ENCODE peak calls at places on chromosomes 1 and 21, in seven cellular contexts. J, Q, C, W, P, I and U are unnamed samples.
A peak's percentile ranks its signal among the peaks of the same experiment; 100 is the strongest.

GRCh38 chr1:90721210-90722194 is 4.4 kb upstream of the BARHL2 start:
- DNase-seq in J (peak; percentile 82), Q (no peak), C (peak; percentile 72), W (no peak), P (no peak), I (peak; percentile 78), U (no peak)

GRCh38 chr1:51600529-51600928 is 16.4 kb upstream of the OSBPL9 start:
- DNase-seq in J (no peak), Q (no peak), C (no peak), W (no peak), P (no peak), I (no peak), U (no peak)

GRCh38 chr1:112849967-112850641 is 105.9 kb downstream of the SLC16A1 start:
- DNase-seq in J (no peak), Q (no peak), C (no peak), W (no peak), P (no peak), I (peak; percentile 61), U (no peak)

GRCh38 chr1:43034195-43034658 is 75.6 kb upstream of the SLC2A1 start:
- DNase-seq in J (no peak), Q (no peak), C (no peak), W (no peak), P (no peak), I (no peak), U (no peak)

GRCh38 chr21:15063081-15063820 is 1.5 kb downstream of the NRIP1 start:
- DNase-seq in J (no peak), Q (peak; percentile 10), C (peak; percentile 37), W (peak; percentile 16), P (no peak), I (no peak), U (no peak)

GRCh38 chr1:223748773-223749733 is 36.7 kb downstream of the CAPN2 start:
- DNase-seq in J (peak; percentile 95), Q (peak; percentile 67), C (peak; percentile 78), W (peak; percentile 71), P (peak; percentile 79), I (peak; percentile 58), U (peak; percentile 76)

GRCh38 chr1:206923009-206923960 is 1.5 kb upstream of the FCMR start:
- DNase-seq in J (no peak), Q (no peak), C (no peak), W (peak; percentile 88), P (peak; percentile 65), I (no peak), U (peak; percentile 85)

GRCh38 chr1:205933672-205934618 is 9.3 kb downstream of the SLC26A9 start:
- DNase-seq in J (no peak), Q (no peak), C (no peak), W (no peak), P (no peak), I (no peak), U (no peak)

GRCh38 chr1:223845810-223846667 is at the start of gene TP53BP2:
- DNase-seq in J (peak; percentile 98), Q (peak; percentile 88), C (peak; percentile 96), W (peak; percentile 87), P (peak; percentile 92), I (peak; percentile 87), U (peak; percentile 82)

GRCh38 chr1:153563991-153564390 is 1.7 kb downstream of the S100A2 start:
- DNase-seq in J (no peak), Q (no peak), C (no peak), W (no peak), P (no peak), I (peak; percentile 27), U (no peak)

GRCh38 chr1:169338617-169339016 is 29.0 kb downstream of the NME7 start:
- DNase-seq in J (no peak), Q (no peak), C (no peak), W (no peak), P (no peak), I (no peak), U (no peak)

GRCh38 chr1:74504125-74505065 is 8.0 kb downstream of the LRRC53 start:
- DNase-seq in J (no peak), Q (no peak), C (peak; percentile 74), W (peak; percentile 9), P (no peak), I (peak; percentile 74), U (no peak)

GRCh38 chr1:43558346-43558841 is 27.7 kb downstream of the PTPRF start:
- DNase-seq in J (no peak), Q (no peak), C (peak; percentile 88), W (no peak), P (no peak), I (peak; percentile 62), U (no peak)

GRCh38 chr1:1895456-1896333 is 4.8 kb upstream of the GNB1 start:
- DNase-seq in J (peak; percentile 70), Q (no peak), C (no peak), W (no peak), P (no peak), I (no peak), U (no peak)

GRCh38 chr1:98260839-98261238 is 340.0 kb upstream of the DPYD start:
- DNase-seq in J (peak; percentile 6), Q (no peak), C (no peak), W (no peak), P (no peak), I (no peak), U (no peak)

GRCh38 chr1:40029608-40030007 is 10.9 kb upstream of the CAP1 start:
- DNase-seq in J (no peak), Q (no peak), C (no peak), W (no peak), P (no peak), I (no peak), U (no peak)

GRCh38 chr1:90850181-90850924 is 133.3 kb upstream of the BARHL2 start:
- DNase-seq in J (no peak), Q (peak; percentile 36), C (peak; percentile 27), W (no peak), P (peak; percentile 52), I (peak; percentile 42), U (no peak)

DNA sequence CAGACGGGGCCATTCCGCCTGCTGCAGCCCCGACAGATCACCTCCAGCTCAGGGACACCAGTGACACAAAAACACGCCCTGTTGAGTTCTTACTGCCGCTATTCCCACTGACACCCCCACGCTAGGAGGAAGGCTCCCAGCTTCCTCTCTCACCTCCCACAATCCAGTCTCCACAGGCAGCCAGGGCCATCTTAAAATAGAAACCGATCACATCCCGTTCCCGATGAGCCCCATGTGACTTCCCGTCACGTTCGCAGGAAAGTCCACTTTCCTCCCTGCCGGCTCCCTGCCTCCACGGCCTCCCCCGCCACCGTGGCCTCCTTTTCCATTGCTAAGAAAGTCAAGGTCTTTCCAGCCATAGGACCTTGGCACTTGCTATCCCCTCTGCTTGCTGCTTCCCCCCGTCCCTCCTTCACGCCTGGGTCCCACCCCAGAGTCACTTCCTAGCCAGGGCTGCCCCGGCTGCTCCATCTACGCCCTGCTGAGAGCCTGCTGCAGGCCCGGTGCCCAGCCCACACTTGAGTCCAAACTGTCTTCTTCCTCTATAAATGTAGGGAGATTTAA is 24.0 kb upstream of the DDOST start:
- DNase-seq in J (no peak), Q (peak; percentile 43), C (no peak), W (no peak), P (no peak), I (no peak), U (no peak)
- H3K27ac ChIP-seq in J (peak overlapping the region; percentile 80), Q (peak overlapping the region; percentile 80), C (no peak overlapping the region), W (no peak overlapping the region), P (no peak overlapping the region), I (no peak overlapping the region), U (no peak overlapping the region)

DNA sequence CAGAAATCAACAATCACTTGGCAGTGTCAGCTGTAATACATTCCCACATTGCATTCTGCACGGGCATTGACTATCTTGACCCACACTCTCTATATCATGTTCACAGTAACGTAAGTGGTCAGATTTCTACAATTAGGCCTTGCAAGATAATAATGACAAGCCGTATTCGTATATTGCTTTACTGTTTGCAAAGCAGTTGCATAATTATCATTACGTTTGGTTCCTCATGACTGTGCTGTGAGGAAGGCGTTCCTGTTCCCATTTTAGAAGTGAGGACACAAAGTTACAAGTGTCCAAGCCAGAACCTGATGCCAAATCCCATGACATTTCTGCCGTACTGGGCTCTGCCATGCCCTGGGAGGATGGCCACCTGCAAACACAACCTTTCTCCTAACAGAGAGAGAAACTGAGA is 53.5 kb upstream of the TARBP1 start:
- DNase-seq in J (no peak), Q (peak; percentile 46), C (no peak), W (no peak), P (no peak), I (no peak), U (no peak)
- H3K27ac ChIP-seq in J (peak overlapping the region; percentile 84), Q (peak overlapping the region; percentile 98), C (no peak overlapping the region), W (no peak overlapping the region), P (peak overlapping the region; percentile 99), I (no peak overlapping the region), U (no peak overlapping the region)

DNA sequence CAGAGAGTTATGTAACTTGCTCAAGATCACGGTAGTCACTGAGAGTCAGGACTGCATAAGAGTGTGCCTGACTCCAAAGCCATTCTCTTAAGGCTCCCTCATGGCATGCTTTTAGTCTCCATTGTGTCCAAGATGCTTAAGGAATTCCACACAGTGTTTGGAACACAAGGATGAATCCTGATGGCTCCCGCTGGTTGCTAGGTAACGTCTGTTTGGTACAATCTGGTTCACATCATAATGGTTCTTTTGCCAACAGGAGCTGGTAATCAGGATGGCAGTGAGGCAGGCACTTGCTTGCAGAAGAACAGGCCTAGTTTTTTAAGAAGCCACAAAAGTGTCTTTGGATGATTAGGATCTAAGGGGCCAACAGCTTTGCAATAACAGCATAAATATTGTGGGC is 436.5 kb upstream of the DAB1 start:
- DNase-seq in J (no peak), Q (no peak), C (no peak), W (no peak), P (no peak), I (no peak), U (no peak)
- H3K27ac ChIP-seq in J (no peak overlapping the region), Q (no peak overlapping the region), C (no peak overlapping the region), W (no peak overlapping the region), P (no peak overlapping the region), I (no peak overlapping the region), U (no peak overlapping the region)

DNA sequence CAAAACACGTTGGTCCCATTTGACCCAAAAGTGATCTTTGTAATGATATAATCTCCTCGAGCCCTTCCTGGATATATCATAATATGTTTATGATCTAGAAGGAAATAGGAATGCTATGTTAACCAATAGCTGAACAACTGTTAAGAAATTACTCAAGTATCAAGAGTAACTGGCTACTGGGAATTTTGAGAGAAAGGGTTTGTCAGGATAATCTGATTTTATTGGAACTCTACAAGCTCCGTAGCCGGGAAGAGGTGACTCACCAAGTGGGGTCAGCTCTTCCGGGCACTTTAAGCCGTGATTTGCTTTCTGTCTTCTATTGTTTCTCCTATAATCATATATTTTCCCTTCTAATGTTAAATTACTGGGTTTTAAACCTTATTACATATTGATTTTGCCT is 250.5 kb upstream of the POGK start:
- DNase-seq in J (no peak), Q (no peak), C (no peak), W (no peak), P (no peak), I (no peak), U (no peak)
- H3K27ac ChIP-seq in J (no peak overlapping the region), Q (no peak overlapping the region), C (no peak overlapping the region), W (no peak overlapping the region), P (no peak overlapping the region), I (no peak overlapping the region), U (no peak overlapping the region)

GRCh38 chr1:19372136-19372514 is 60.0 kb downstream of the SLC66A1 start:
- DNase-seq in J (no peak), Q (no peak), C (no peak), W (no peak), P (no peak), I (no peak), U (no peak)
- H3K27ac ChIP-seq in J (peak overlapping the region; percentile 29), Q (no peak overlapping the region), C (no peak overlapping the region), W (no peak overlapping the region), P (no peak overlapping the region), I (no peak overlapping the region), U (no peak overlapping the region)

GRCh38 chr1:231526536-231526935 is 1.9 kb upstream of the TSNAX start:
- DNase-seq in J (no peak), Q (no peak), C (no peak), W (no peak), P (no peak), I (peak; percentile 35), U (no peak)
- H3K27ac ChIP-seq in J (no peak overlapping the region), Q (no peak overlapping the region), C (no peak overlapping the region), W (no peak overlapping the region), P (no peak overlapping the region), I (no peak overlapping the region), U (no peak overlapping the region)

GRCh38 chr1:15950302-15950701 is 25.6 kb downstream of the ZBTB17 start:
- DNase-seq in J (no peak), Q (no peak), C (no peak), W (no peak), P (no peak), I (no peak), U (no peak)
- H3K27ac ChIP-seq in J (peak overlapping the region; percentile 89), Q (peak overlapping the region; percentile 93), C (peak overlapping the region; percentile 70), W (peak overlapping the region; percentile 86), P (peak overlapping the region; percentile 96), I (no peak overlapping the region), U (peak overlapping the region; percentile 77)